ENCODE peak calls at places on chromosomes 7 and 10, in eight cellular contexts. O is cardiac muscle cell, V is uterus, M is small intestine, N is right lobe of liver, K is psoas muscle, L is lower lobe of right lung, E is esophagus muscularis mucosa. X is an unnamed sample. For H3K9me3 and H3K27me3, the result is how much of the 10 kb centered on the place peaks cover.

GRCh38 chr10:34333513-34333912 is 481.6 kb downstream of the PARD3 start:
- DNase-seq in E (no peak), L (no peak), O (peak), V (no peak), K (no peak), N (no peak), M (no peak), X (no peak)

GRCh38 chr10:7810443-7810842 is 7.9 kb upstream of the TAF3 start:
- DNase-seq in V (no peak), M (no peak), K (no peak), L (no peak), O (no peak), N (no peak), E (no peak), X (no peak)

GRCh38 chr7:105309235-105310156 is 79.2 kb downstream of the SRPK2 start:
- DNase-seq in L (no peak), O (no peak), V (no peak), N (no peak), M (no peak), K (no peak), E (no peak), X (no peak)

GRCh38 chr7:101725911-101726310 is 91.5 kb upstream of the CUX1 start:
- DNase-seq in M (peak), L (no peak), V (no peak), K (no peak), O (no peak), E (no peak), N (no peak), X (no peak)

GRCh38 chr7:151862606-151863381 is 14.1 kb downstream of the PRKAG2 start:
- DNase-seq in K (no peak), L (no peak), O (no peak), N (peak), V (no peak), M (no peak), E (no peak), X (no peak)

GRCh38 chr10:7260412-7260900 is 150.4 kb downstream of the SFMBT2 start:
- DNase-seq in K (peak), L (no peak), M (peak), E (peak), N (no peak), V (peak), O (peak), X (peak)

GRCh38 chr7:25845341-25845923 is 306.6 kb upstream of the NFE2L3 start:
- DNase-seq in E (no peak), N (no peak), K (no peak), L (no peak), M (no peak), V (no peak), O (no peak), X (no peak)

GRCh38 chr7:22435720-22436119 is 64.3 kb downstream of the STEAP1B start:
- DNase-seq in V (no peak), M (no peak), E (peak), N (no peak), L (no peak), O (no peak), K (no peak), X (no peak)

GRCh38 chr10:8049151-8049873 is 5.2 kb upstream of the GATA3 start:
- DNase-seq in V (no peak), K (no peak), N (no peak), L (no peak), E (no peak), O (no peak), M (no peak), X (no peak)

GRCh38 chr10:11339660-11340059 is 271.8 kb downstream of the USP6NL start:
- DNase-seq in K (no peak), L (no peak), V (no peak), O (no peak), M (no peak), E (no peak), N (no peak), X (no peak)

GRCh38 chr7:149787428-149788299 is 14.3 kb upstream of the ZNF467 start:
- DNase-seq in N (no peak), E (no peak), V (no peak), O (peak), K (no peak), M (no peak), L (no peak), X (no peak)

GRCh38 chr7:12211054-12212050 is at the start of gene TMEM106B:
- DNase-seq in M (peak), V (peak), L (peak), E (peak), K (peak), N (peak), O (peak), X (peak)

GRCh38 chr7:128236924-128237586 is 4.0 kb upstream of the LEP start:
- DNase-seq in K (no peak), N (no peak), O (peak), L (no peak), M (peak), V (no peak), E (no peak), X (peak)

GRCh38 chr10:5142199-5142598 is 42.8 kb downstream of the AKR1C8 start:
- DNase-seq in N (no peak), L (no peak), V (no peak), E (no peak), K (no peak), O (no peak), M (peak), X (no peak)

GRCh38 chr7:36217211-36217960 is 64.3 kb downstream of the EEPD1 start:
- DNase-seq in E (no peak), L (no peak), O (no peak), V (no peak), M (no peak), K (no peak), N (no peak), X (no peak)

GRCh38 chr7:33873981-33874750 is 31.2 kb upstream of the BMPER start:
- DNase-seq in M (no peak), V (no peak), N (no peak), L (no peak), E (peak), K (no peak), O (peak), X (no peak)

GRCh38 chr7:95046494-95047240 is 139.3 kb downstream of the PPP1R9A start:
- DNase-seq in L (no peak), E (no peak), M (no peak), N (no peak), O (peak), K (no peak), V (no peak), X (no peak)

DNA sequence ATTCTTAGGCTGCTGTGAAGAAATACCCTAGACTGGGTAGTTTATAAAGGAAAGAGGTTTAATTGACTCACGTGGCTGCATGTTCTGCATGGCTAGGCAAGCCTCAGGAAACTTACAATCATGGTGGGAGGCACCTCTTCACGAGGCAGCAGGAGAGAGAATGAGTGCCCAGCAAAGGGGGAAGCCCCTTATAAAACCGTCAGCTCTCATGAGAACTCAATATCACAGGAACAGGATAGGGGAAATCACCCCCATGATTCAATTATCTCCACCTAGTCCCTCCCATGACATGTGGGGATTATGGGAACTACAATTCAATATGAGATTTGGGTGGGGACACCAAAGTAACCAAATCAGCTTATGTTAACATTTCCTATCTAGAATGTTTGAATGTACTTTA is 259.2 kb downstream of the TWIST1 start:
- DNase-seq in K (no peak), N (no peak), V (no peak), E (no peak), O (no peak), M (no peak), L (no peak), X (no peak)
- H3K9me3 ChIP-seq in K (under half), N (under half), V (under half), E (under half), O (under half), M (under half), L (under half), X (under half)

GRCh38 chr7:1230411-1231213 is 2.1 kb upstream of the UNCX start:
- DNase-seq in M (no peak), V (no peak), K (no peak), O (no peak), N (no peak), L (no peak), E (no peak), X (no peak)

GRCh38 chr7:1229956-1230355 is 2.7 kb upstream of the UNCX start:
- DNase-seq in V (no peak), K (no peak), N (no peak), M (no peak), E (no peak), L (no peak), O (no peak), X (no peak)

GRCh38 chr7:1232623-1233327 is at the start of gene UNCX:
- DNase-seq in E (no peak), N (no peak), M (no peak), V (no peak), O (no peak), L (no peak), K (no peak), X (no peak)

GRCh38 chr7:1232103-1232466 is 587 bp upstream of the UNCX start:
- DNase-seq in V (no peak), N (no peak), E (no peak), L (no peak), K (no peak), M (no peak), O (no peak), X (no peak)

DNA sequence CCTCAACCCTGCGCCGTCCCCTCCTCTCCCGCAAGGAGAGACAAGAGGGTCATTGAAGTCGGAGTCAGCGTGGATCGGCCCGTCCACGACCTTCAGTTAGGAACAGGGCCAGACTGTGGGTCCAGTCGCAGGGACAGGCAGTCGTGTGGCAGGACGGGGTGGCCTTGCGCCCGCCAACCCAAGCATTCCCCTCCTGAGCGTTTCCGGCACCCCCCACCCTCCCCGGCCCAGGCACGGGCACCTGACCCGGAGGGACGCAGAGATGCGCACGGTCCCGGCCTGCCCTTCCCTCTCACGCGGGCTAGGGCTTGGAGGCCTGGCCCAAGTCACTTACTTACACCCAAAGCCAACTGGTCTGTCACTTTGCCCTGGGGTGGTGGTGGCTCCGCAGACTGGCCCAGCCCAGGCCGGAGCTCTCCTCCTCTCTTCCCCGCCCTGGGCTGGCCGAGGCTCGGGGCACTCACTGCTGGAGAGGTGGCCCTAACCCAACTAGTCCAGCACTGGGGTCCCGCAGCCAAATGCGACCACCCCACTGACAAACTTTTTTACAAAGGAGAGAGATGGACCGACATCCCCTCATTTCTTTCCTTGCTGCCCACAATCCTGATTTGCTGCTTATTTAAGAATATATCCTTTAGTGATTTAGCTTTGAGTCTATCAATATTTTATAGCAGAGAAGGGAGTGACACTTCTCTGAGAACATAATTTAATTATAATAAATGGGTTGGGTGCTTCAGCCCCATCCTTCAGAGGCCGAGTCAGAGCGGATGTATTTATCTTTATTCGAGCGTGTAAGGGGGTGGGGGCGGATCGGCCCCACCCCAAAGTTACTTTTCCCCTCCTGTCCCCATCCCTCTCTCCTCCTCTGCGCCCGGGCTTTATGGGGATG is 1.2 kb upstream of the UNCX start:
- DNase-seq in K (no peak), M (no peak), N (no peak), O (no peak), L (no peak), E (no peak), V (no peak), X (no peak)
- H3K27me3 ChIP-seq in K (half or more), M (half or more), N (half or more), O (half or more), L (half or more), E (under half), V (under half), X (half or more)

GRCh38 chr10:113687041-113687440 is 7.3 kb downstream of the CASP7 start:
- DNase-seq in V (no peak), N (no peak), M (no peak), O (no peak), K (no peak), L (no peak), E (no peak), X (no peak)

GRCh38 chr10:113690749-113691148 is 11.0 kb downstream of the CASP7 start:
- DNase-seq in M (peak), N (no peak), L (no peak), V (no peak), K (no peak), O (no peak), E (no peak), X (no peak)

GRCh38 chr10:113689057-113689456 is 9.3 kb downstream of the CASP7 start:
- DNase-seq in E (no peak), K (no peak), L (no peak), O (no peak), M (peak), V (no peak), N (no peak), X (no peak)

GRCh38 chr10:113691381-113691780 is 11.7 kb downstream of the CASP7 start:
- DNase-seq in O (no peak), V (no peak), N (no peak), M (no peak), K (no peak), E (no peak), L (no peak), X (no peak)

DNA sequence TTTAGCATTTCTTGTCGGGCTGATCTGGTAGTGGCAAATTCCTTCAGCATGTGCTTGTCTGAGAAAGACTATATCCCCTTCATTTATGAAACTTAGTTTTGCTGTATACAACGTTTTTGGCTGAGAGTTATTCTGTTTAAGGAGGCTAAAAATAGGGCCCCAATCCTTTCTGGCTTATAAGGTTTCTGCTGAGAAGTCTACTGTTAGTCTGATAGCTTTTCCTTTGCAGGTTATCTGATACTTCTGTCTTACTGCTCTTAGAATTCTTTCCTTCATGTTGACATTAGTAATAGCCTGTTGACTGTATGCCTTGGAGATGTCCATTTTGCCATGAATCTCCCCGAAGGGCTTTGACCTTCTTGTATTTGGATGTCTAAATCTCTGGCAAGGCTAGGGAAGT is 9.9 kb downstream of the CASP7 start:
- DNase-seq in M (no peak), L (no peak), E (no peak), O (no peak), K (no peak), N (no peak), V (no peak), X (no peak)
- H3K9me3 ChIP-seq in M (under half), L (under half), E (under half), O (under half), K (under half), N (under half), V (under half), X (under half)

GRCh38 chr10:71046747-71047146 is 158.4 kb upstream of the PCBD1 start:
- DNase-seq in M (no peak), K (no peak), N (peak), E (no peak), O (no peak), V (no peak), L (no peak), X (no peak)

GRCh38 chr10:71045936-71046335 is 157.6 kb upstream of the PCBD1 start:
- DNase-seq in N (peak), M (no peak), L (peak), O (no peak), E (no peak), V (no peak), K (no peak), X (no peak)

GRCh38 chr10:71044720-71045119 is 156.4 kb upstream of the PCBD1 start:
- DNase-seq in E (no peak), O (no peak), V (no peak), K (no peak), N (peak), L (no peak), M (no peak), X (no peak)

GRCh38 chr10:71043858-71044257 is 155.5 kb upstream of the PCBD1 start:
- DNase-seq in L (no peak), N (peak), M (no peak), E (no peak), O (no peak), K (no peak), V (no peak), X (no peak)

DNA sequence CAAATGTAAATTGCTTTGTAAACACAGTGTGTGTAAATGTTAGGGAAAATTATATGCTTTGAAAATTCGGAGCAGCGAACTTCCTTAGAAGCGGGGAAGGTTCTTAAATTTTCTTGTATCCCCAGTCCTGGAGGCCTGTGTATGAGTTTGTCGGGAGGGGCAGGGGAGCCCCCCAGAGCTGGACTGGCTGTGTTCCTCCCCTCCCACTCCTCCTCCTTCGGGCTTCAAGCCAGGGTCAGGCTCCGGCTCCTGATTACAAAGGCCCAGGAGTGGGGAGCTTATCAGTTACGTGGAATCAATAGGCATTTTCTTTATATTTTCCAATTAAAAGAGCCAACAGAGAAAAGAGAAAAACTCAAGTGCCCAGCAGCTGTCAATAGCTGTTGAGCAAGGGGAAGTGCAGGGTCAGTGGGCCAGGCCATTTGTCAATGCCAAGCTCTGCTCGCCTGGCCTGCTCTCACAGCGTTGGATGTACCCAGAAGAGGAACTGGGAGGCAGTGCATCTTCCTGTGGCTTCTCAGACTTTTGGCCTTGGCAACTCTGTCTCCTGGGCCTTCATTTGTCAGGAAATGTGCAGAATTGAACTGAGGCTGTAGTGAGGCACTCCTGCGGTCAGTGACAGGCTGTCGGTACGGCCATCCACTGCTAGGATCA is 156.9 kb upstream of the PCBD1 start:
- DNase-seq in V (no peak), E (no peak), N (peak), M (no peak), K (no peak), L (peak), O (no peak), X (no peak)
- H3K27me3 ChIP-seq in V (under half), E (under half), N (under half), M (under half), K (under half), L (under half), O (under half), X (under half)

DNA sequence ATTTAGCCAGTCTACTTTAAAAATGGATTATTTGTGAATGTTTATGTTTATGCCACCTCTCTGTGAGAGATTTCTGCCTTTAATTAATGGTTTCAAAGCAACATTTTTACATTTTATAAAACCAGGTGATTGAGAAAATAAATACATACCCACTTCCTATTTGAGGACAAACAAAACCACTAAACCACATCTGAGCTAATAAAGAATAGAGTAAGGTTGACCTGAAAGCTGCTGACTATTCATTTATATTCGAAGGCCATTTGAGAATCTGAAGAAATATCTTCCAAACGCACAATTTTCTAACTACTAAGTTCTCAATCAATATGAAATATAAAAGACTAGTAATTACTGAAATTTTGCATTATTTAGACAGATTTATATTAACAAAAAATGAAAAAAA is 705.1 kb downstream of the XPNPEP1 start:
- DNase-seq in L (no peak), E (no peak), M (no peak), N (no peak), V (no peak), K (no peak), O (no peak), X (no peak)
- H3K9me3 ChIP-seq in L (under half), E (under half), M (under half), N (under half), V (under half), K (under half), O (under half), X (under half)

DNA sequence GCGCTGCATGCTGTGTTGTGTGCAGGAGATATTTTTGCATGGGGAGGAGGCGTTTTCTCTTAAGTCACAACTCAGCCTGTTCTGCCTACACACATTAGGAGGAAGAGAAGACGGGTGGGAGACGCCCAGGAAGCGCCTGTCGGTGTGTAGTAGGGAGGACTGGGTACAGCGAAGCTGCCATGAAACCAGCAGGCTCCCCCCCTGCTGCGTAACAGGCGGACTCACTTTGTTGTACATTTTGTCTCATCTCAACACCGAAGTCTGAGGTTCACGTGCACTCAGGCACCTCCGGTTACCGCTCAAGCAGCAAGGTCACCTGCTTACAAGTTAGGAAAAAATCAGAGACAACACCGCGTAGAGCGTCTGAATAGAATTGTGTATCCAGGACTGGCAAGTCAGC is 56.3 kb downstream of the CRTAC1 start:
- DNase-seq in M (no peak), N (no peak), V (no peak), K (no peak), E (no peak), O (no peak), L (no peak), X (no peak)
- H3K27me3 ChIP-seq in M (under half), N (under half), V (under half), K (half or more), E (under half), O (half or more), L (under half), X (under half)

DNA sequence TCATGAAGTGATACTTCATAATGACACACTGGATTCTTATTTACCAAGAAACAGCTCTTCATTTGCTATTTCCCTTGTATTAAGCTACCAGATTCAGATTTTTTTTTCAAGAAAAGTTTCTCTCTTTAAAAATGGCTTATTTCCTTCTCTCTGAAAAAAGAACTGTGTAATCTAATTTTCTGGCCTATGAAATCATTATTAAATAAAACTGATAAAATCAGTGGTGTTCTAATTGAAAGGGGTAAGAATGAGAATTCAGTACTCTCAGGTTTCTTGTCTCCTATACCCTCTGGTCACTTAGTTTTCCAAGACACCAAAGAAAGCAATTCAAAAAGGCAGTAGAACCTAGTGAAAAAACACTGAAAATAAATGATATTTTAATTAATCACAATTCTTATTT is 10.3 kb downstream of the JMJD1C start:
- DNase-seq in N (no peak), M (no peak), K (no peak), E (no peak), L (no peak), O (no peak), V (no peak), X (no peak)
- H3K9me3 ChIP-seq in N (under half), M (under half), K (under half), E (under half), L (under half), O (under half), V (under half), X (under half)

X was measured in CD8-positive, alpha-beta memory T cell.